ENCODE peak calls at places on chromosomes 1 and 21, in eight cellular contexts. One of them, this sample, is unnamed.

GRCh38 chr21:33546076-33546475 is 3.2 kb downstream of the SON start:
- DNase-seq in AG04450: no peak
- DNase-seq in A549: no peak
- DNase-seq in psoas muscle: no peak
- DNase-seq in endodermal cell: no peak
- DNase-seq in hepatocyte: no peak
- DNase-seq in CD4-positive, alpha-beta T cell: no peak
- DNase-seq in Peyer's patch: no peak
- DNase-seq in this sample: no peak

GRCh38 chr1:55287732-55288131 is 72.6 kb upstream of the USP24 start:
- DNase-seq in AG04450: no peak
- DNase-seq in A549: no peak
- DNase-seq in psoas muscle: no peak
- DNase-seq in endodermal cell: no peak
- DNase-seq in hepatocyte: no peak
- DNase-seq in CD4-positive, alpha-beta T cell: no peak
- DNase-seq in Peyer's patch: no peak
- DNase-seq in this sample: no peak

GRCh38 chr1:51728611-51729155 is 111.8 kb downstream of the OSBPL9 start:
- DNase-seq in AG04450: no peak
- DNase-seq in A549: no peak
- DNase-seq in psoas muscle: no peak
- DNase-seq in endodermal cell: peak; percentile 69
- DNase-seq in hepatocyte: no peak
- DNase-seq in CD4-positive, alpha-beta T cell: no peak
- DNase-seq in Peyer's patch: no peak
- DNase-seq in this sample: no peak

GRCh38 chr1:63698001-63698838 is 75.6 kb upstream of the ROR1 start:
- DNase-seq in AG04450: no peak
- DNase-seq in A549: peak; percentile 44
- DNase-seq in psoas muscle: no peak
- DNase-seq in endodermal cell: no peak
- DNase-seq in hepatocyte: peak; percentile 46
- DNase-seq in CD4-positive, alpha-beta T cell: no peak
- DNase-seq in Peyer's patch: no peak
- DNase-seq in this sample: no peak

GRCh38 chr1:108639899-108640560 is 20.9 kb downstream of the HENMT1 start:
- DNase-seq in AG04450: no peak
- DNase-seq in A549: no peak
- DNase-seq in psoas muscle: no peak
- DNase-seq in endodermal cell: no peak
- DNase-seq in hepatocyte: no peak
- DNase-seq in CD4-positive, alpha-beta T cell: peak; percentile 37
- DNase-seq in Peyer's patch: no peak
- DNase-seq in this sample: no peak

GRCh38 chr1:160971618-160972056 is 17.0 kb upstream of the ITLN2 start:
- DNase-seq in AG04450: no peak
- DNase-seq in A549: no peak
- DNase-seq in psoas muscle: no peak
- DNase-seq in endodermal cell: peak; percentile 79
- DNase-seq in hepatocyte: no peak
- DNase-seq in CD4-positive, alpha-beta T cell: no peak
- DNase-seq in Peyer's patch: no peak
- DNase-seq in this sample: no peak

GRCh38 chr1:226635456-226635941 is 86.9 kb downstream of the STUM start:
- DNase-seq in AG04450: no peak
- DNase-seq in A549: no peak
- DNase-seq in psoas muscle: peak; percentile 46
- DNase-seq in endodermal cell: peak; percentile 43
- DNase-seq in hepatocyte: no peak
- DNase-seq in CD4-positive, alpha-beta T cell: peak; percentile 59
- DNase-seq in Peyer's patch: peak; percentile 58
- DNase-seq in this sample: no peak

GRCh38 chr1:12013317-12013588 is 6.0 kb upstream of the MIIP start:
- DNase-seq in AG04450: no peak
- DNase-seq in A549: no peak
- DNase-seq in psoas muscle: no peak
- DNase-seq in endodermal cell: no peak
- DNase-seq in hepatocyte: no peak
- DNase-seq in CD4-positive, alpha-beta T cell: no peak
- DNase-seq in Peyer's patch: no peak
- DNase-seq in this sample: no peak

GRCh38 chr21:45615145-45615711 is 28.3 kb upstream of the PCBP3 start:
- DNase-seq in AG04450: no peak
- DNase-seq in A549: no peak
- DNase-seq in psoas muscle: no peak
- DNase-seq in endodermal cell: peak; percentile 35
- DNase-seq in hepatocyte: no peak
- DNase-seq in CD4-positive, alpha-beta T cell: peak; percentile 94
- DNase-seq in Peyer's patch: peak; percentile 87
- DNase-seq in this sample: no peak

GRCh38 chr1:182682898-182683501 is 1.4 kb downstream of the RGS8 start:
- DNase-seq in AG04450: no peak
- DNase-seq in A549: no peak
- DNase-seq in psoas muscle: no peak
- DNase-seq in endodermal cell: no peak
- DNase-seq in hepatocyte: no peak
- DNase-seq in CD4-positive, alpha-beta T cell: no peak
- DNase-seq in Peyer's patch: no peak
- DNase-seq in this sample: no peak

GRCh38 chr1:167935252-167936067 is 1.0 kb upstream of the DCAF6 start:
- DNase-seq in AG04450: no peak
- DNase-seq in A549: peak; percentile 41
- DNase-seq in psoas muscle: no peak
- DNase-seq in endodermal cell: peak; percentile 76
- DNase-seq in hepatocyte: peak; percentile 53
- DNase-seq in CD4-positive, alpha-beta T cell: peak; percentile 5
- DNase-seq in Peyer's patch: no peak
- DNase-seq in this sample: no peak

GRCh38 chr1:218874313-218874712 is 299.4 kb upstream of the LYPLAL1 start:
- DNase-seq in AG04450: peak; percentile 63
- DNase-seq in A549: no peak
- DNase-seq in psoas muscle: no peak
- DNase-seq in endodermal cell: no peak
- DNase-seq in hepatocyte: no peak
- DNase-seq in CD4-positive, alpha-beta T cell: no peak
- DNase-seq in Peyer's patch: no peak
- DNase-seq in this sample: peak; percentile 85

GRCh38 chr1:109768700-109769325 is 5.1 kb upstream of the EPS8L3 start:
- DNase-seq in AG04450: no peak
- DNase-seq in A549: no peak
- DNase-seq in psoas muscle: peak; percentile 25
- DNase-seq in endodermal cell: no peak
- DNase-seq in hepatocyte: no peak
- DNase-seq in CD4-positive, alpha-beta T cell: no peak
- DNase-seq in Peyer's patch: no peak
- DNase-seq in this sample: no peak

GRCh38 chr1:79079770-79080169 is 73.2 kb upstream of the ADGRL4 start:
- DNase-seq in AG04450: peak; percentile 69
- DNase-seq in A549: no peak
- DNase-seq in psoas muscle: no peak
- DNase-seq in endodermal cell: peak; percentile 69
- DNase-seq in hepatocyte: peak; percentile 38
- DNase-seq in CD4-positive, alpha-beta T cell: no peak
- DNase-seq in Peyer's patch: no peak
- DNase-seq in this sample: peak; percentile 26

GRCh38 chr1:45563843-45564242 is 13.2 kb downstream of the AKR1A1 start:
- DNase-seq in AG04450: no peak
- DNase-seq in A549: no peak
- DNase-seq in psoas muscle: no peak
- DNase-seq in endodermal cell: no peak
- DNase-seq in hepatocyte: no peak
- DNase-seq in CD4-positive, alpha-beta T cell: no peak
- DNase-seq in Peyer's patch: no peak
- DNase-seq in this sample: no peak

GRCh38 chr1:6359568-6360496 is 33.7 kb downstream of the ACOT7 start:
- DNase-seq in AG04450: peak; percentile 47
- DNase-seq in A549: no peak
- DNase-seq in psoas muscle: no peak
- DNase-seq in endodermal cell: peak; percentile 79
- DNase-seq in hepatocyte: peak; percentile 91
- DNase-seq in CD4-positive, alpha-beta T cell: peak; percentile 28
- DNase-seq in Peyer's patch: peak; percentile 61
- DNase-seq in this sample: no peak

DNA sequence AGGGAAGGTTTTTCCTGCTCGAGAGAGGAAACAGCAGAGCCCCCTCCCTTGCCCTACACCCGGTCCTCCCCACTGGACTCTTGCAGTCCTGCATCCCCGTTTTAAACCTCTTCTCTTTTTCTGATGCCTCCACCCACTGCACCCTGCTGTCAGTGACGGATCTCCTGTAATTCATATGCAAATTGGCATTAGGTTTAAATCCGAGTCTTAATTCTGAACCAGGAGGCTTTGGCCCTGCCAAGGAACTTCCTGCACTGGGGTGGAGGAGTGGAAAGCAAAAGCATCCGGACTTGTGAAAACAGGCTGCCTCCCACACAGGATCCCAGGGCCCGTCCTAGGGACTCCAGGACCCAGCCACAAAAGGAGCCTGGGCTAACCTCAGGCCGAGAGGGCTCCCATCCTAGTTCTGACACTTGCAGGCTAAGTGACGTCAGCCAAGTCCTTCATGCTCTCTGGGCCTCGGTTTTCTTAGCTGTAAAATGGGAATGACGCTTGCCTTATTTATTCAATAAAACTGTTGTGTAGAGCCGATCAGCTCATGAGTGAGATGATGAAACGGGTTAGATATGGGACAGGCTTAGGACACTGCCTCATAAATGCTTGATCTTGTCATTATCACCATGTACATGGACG is 613.3 kb downstream of the AJAP1 start:
- DNase-seq in AG04450: no peak
- DNase-seq in A549: no peak
- DNase-seq in psoas muscle: no peak
- DNase-seq in endodermal cell: peak; percentile 71
- DNase-seq in hepatocyte: no peak
- DNase-seq in CD4-positive, alpha-beta T cell: no peak
- DNase-seq in Peyer's patch: no peak
- DNase-seq in this sample: no peak
- H3K27ac ChIP-seq in AG04450: no peak overlapping the region
- H3K27ac ChIP-seq in A549: no peak overlapping the region
- H3K27ac ChIP-seq in psoas muscle: no peak overlapping the region
- H3K27ac ChIP-seq in endodermal cell: no peak overlapping the region
- H3K27ac ChIP-seq in hepatocyte: no peak overlapping the region
- H3K27ac ChIP-seq in CD4-positive, alpha-beta T cell: no peak overlapping the region
- H3K27ac ChIP-seq in Peyer's patch: no peak overlapping the region
- H3K27ac ChIP-seq in this sample: no peak overlapping the region

GRCh38 chr1:74729741-74730478 is 2.9 kb downstream of the CRYZ start:
- DNase-seq in AG04450: no peak
- DNase-seq in A549: peak; percentile 44
- DNase-seq in psoas muscle: no peak
- DNase-seq in endodermal cell: peak; percentile 53
- DNase-seq in hepatocyte: no peak
- DNase-seq in CD4-positive, alpha-beta T cell: no peak
- DNase-seq in Peyer's patch: no peak
- DNase-seq in this sample: peak; percentile 34

GRCh38 chr1:74732960-74733615 is at the start of the genes CRYZ and TYW3:
- DNase-seq in AG04450: peak; percentile 86
- DNase-seq in A549: peak; percentile 27
- DNase-seq in psoas muscle: peak; percentile 94
- DNase-seq in endodermal cell: no peak
- DNase-seq in hepatocyte: no peak
- DNase-seq in CD4-positive, alpha-beta T cell: peak; percentile 78
- DNase-seq in Peyer's patch: peak; percentile 89
- DNase-seq in this sample: peak; percentile 66

GRCh38 chr1:74728736-74729135 is 4.1 kb downstream of the CRYZ start:
- DNase-seq in AG04450: no peak
- DNase-seq in A549: no peak
- DNase-seq in psoas muscle: no peak
- DNase-seq in endodermal cell: no peak
- DNase-seq in hepatocyte: no peak
- DNase-seq in CD4-positive, alpha-beta T cell: no peak
- DNase-seq in Peyer's patch: no peak
- DNase-seq in this sample: no peak

GRCh38 chr1:74733616-74734484 is 898 bp downstream of the TYW3 start:
- DNase-seq in AG04450: peak; percentile 33
- DNase-seq in A549: peak; percentile 26
- DNase-seq in psoas muscle: no peak
- DNase-seq in endodermal cell: no peak
- DNase-seq in hepatocyte: no peak
- DNase-seq in CD4-positive, alpha-beta T cell: no peak
- DNase-seq in Peyer's patch: peak; percentile 26
- DNase-seq in this sample: peak; percentile 27

GRCh38 chr1:74731399-74732052 is 1.3 kb downstream of the CRYZ start:
- DNase-seq in AG04450: no peak
- DNase-seq in A549: peak; percentile 32
- DNase-seq in psoas muscle: no peak
- DNase-seq in endodermal cell: no peak
- DNase-seq in hepatocyte: peak; percentile 65
- DNase-seq in CD4-positive, alpha-beta T cell: no peak
- DNase-seq in Peyer's patch: no peak
- DNase-seq in this sample: no peak
- H3K27ac ChIP-seq in AG04450: no peak overlapping the region
- H3K27ac ChIP-seq in A549: peak overlapping the region; percentile 84
- H3K27ac ChIP-seq in psoas muscle: no peak overlapping the region
- H3K27ac ChIP-seq in endodermal cell: no peak overlapping the region
- H3K27ac ChIP-seq in hepatocyte: peak overlapping the region; percentile 91
- H3K27ac ChIP-seq in CD4-positive, alpha-beta T cell: no peak overlapping the region
- H3K27ac ChIP-seq in Peyer's patch: no peak overlapping the region
- H3K27ac ChIP-seq in this sample: no peak overlapping the region

GRCh38 chr1:13723810-13724209 is 23.8 kb downstream of the PRDM2 start:
- DNase-seq in AG04450: no peak
- DNase-seq in A549: no peak
- DNase-seq in psoas muscle: no peak
- DNase-seq in endodermal cell: no peak
- DNase-seq in hepatocyte: no peak
- DNase-seq in CD4-positive, alpha-beta T cell: no peak
- DNase-seq in Peyer's patch: no peak
- DNase-seq in this sample: no peak
- H3K27ac ChIP-seq in AG04450: no peak overlapping the region
- H3K27ac ChIP-seq in A549: no peak overlapping the region
- H3K27ac ChIP-seq in psoas muscle: no peak overlapping the region
- H3K27ac ChIP-seq in endodermal cell: no peak overlapping the region
- H3K27ac ChIP-seq in hepatocyte: no peak overlapping the region
- H3K27ac ChIP-seq in CD4-positive, alpha-beta T cell: no peak overlapping the region
- H3K27ac ChIP-seq in Peyer's patch: no peak overlapping the region
- H3K27ac ChIP-seq in this sample: no peak overlapping the region

GRCh38 chr21:35437941-35438340 is 388.8 kb upstream of the RUNX1 start:
- DNase-seq in AG04450: no peak
- DNase-seq in A549: no peak
- DNase-seq in psoas muscle: no peak
- DNase-seq in endodermal cell: no peak
- DNase-seq in hepatocyte: no peak
- DNase-seq in CD4-positive, alpha-beta T cell: no peak
- DNase-seq in Peyer's patch: no peak
- DNase-seq in this sample: no peak
- H3K27ac ChIP-seq in AG04450: no peak overlapping the region
- H3K27ac ChIP-seq in A549: no peak overlapping the region
- H3K27ac ChIP-seq in psoas muscle: no peak overlapping the region
- H3K27ac ChIP-seq in endodermal cell: no peak overlapping the region
- H3K27ac ChIP-seq in hepatocyte: no peak overlapping the region
- H3K27ac ChIP-seq in CD4-positive, alpha-beta T cell: no peak overlapping the region
- H3K27ac ChIP-seq in Peyer's patch: no peak overlapping the region
- H3K27ac ChIP-seq in this sample: no peak overlapping the region

This sample was measured in epithelial cell of prostate.